ENCODE peak calls at places on chromosome 16, in six cellular contexts. H, N, O, T, X and I are unnamed samples.

GRCh38 chr16:3408561-3409197 is 7.7 kb downstream of the ZNF174 start:
- DNase-seq in N (no peak), O (no peak), H (no peak), X (no peak), T (no peak), I (no peak)

GRCh38 chr16:69726313-69727060 is at the start of gene NQO1:
- DNase-seq in H (peak), X (peak), N (peak), T (peak), O (peak), I (peak)

GRCh38 chr16:86515420-86515779 is 5.1 kb downstream of the FOXF1 start:
- DNase-seq in T (no peak), H (no peak), X (no peak), O (no peak), N (no peak), I (no peak)

GRCh38 chr16:87216824-87217205 is 100.4 kb downstream of the C16orf95 start:
- DNase-seq in X (no peak), H (no peak), T (no peak), N (no peak), O (no peak), I (no peak)

GRCh38 chr16:55264949-55265348 is 59.1 kb upstream of the IRX6 start:
- DNase-seq in N (no peak), O (no peak), H (no peak), T (no peak), X (no peak), I (no peak)

GRCh38 chr16:4241601-4242270 is at the start of gene SRL:
- DNase-seq in T (no peak), X (no peak), N (no peak), H (no peak), O (no peak), I (no peak)

GRCh38 chr16:15643453-15644305 is 725 bp upstream of the MARF1 start:
- DNase-seq in T (no peak), X (peak), H (peak), O (peak), N (no peak), I (peak)

GRCh38 chr16:883340-883739 is 82.8 kb upstream of the GNG13 start:
- DNase-seq in H (no peak), O (no peak), X (no peak), T (no peak), N (no peak), I (no peak)

GRCh38 chr16:13148836-13149235 is 247.4 kb downstream of the SHISA9 start:
- DNase-seq in X (no peak), N (no peak), O (no peak), T (no peak), H (no peak), I (no peak)

GRCh38 chr16:3651461-3652372 is 2.8 kb upstream of the DNASE1 start:
- DNase-seq in X (no peak), H (no peak), O (no peak), N (no peak), T (no peak), I (no peak)

GRCh38 chr16:3027983-3028715 is 4.3 kb downstream of the THOC6 start:
- DNase-seq in O (peak), N (peak), X (peak), T (no peak), H (peak), I (peak)

GRCh38 chr16:81575307-81575706 is 130.7 kb downstream of the CMIP start:
- DNase-seq in H (no peak), N (no peak), X (no peak), O (no peak), T (no peak), I (no peak)

GRCh38 chr16:67593288-67593687 is 31.0 kb downstream of the CTCF start:
- DNase-seq in X (no peak), O (no peak), T (no peak), H (no peak), N (no peak), I (peak)

GRCh38 chr16:66014221-66014620 is 352.3 kb upstream of the CDH5 start:
- DNase-seq in N (no peak), H (no peak), O (no peak), X (no peak), T (no peak), I (no peak)

GRCh38 chr16:12095275-12096161 is 119.0 kb downstream of the SNX29 start:
- DNase-seq in T (no peak), N (peak), X (peak), H (peak), O (peak), I (peak)

GRCh38 chr16:82782715-82783251 is 156.0 kb downstream of the CDH13 start:
- DNase-seq in N (no peak), H (no peak), T (no peak), X (peak), O (peak), I (no peak)

GRCh38 chr16:30068750-30069574 is 3.4 kb downstream of the ALDOA start:
- DNase-seq in H (no peak), T (no peak), O (no peak), N (no peak), X (peak), I (no peak)

GRCh38 chr16:3652373-3653037 is 2.0 kb upstream of the DNASE1 start:
- DNase-seq in H (no peak), N (no peak), X (no peak), T (no peak), O (no peak), I (no peak)

GRCh38 chr16:17555176-17555575 is 84.4 kb upstream of the XYLT1 start:
- DNase-seq in H (peak), O (no peak), X (no peak), N (no peak), T (peak), I (peak)

GRCh38 chr16:22233050-22233405 is 26.9 kb downstream of the EEF2K start:
- DNase-seq in H (no peak), X (no peak), T (no peak), O (no peak), N (no peak), I (no peak)

GRCh38 chr16:22235839-22236745 is 30.0 kb downstream of the EEF2K start:
- DNase-seq in H (peak), X (peak), T (no peak), N (no peak), O (peak), I (no peak)

GRCh38 chr16:22229881-22230280 is 23.8 kb downstream of the EEF2K start:
- DNase-seq in O (no peak), N (no peak), X (no peak), H (no peak), T (no peak), I (no peak)

DNA sequence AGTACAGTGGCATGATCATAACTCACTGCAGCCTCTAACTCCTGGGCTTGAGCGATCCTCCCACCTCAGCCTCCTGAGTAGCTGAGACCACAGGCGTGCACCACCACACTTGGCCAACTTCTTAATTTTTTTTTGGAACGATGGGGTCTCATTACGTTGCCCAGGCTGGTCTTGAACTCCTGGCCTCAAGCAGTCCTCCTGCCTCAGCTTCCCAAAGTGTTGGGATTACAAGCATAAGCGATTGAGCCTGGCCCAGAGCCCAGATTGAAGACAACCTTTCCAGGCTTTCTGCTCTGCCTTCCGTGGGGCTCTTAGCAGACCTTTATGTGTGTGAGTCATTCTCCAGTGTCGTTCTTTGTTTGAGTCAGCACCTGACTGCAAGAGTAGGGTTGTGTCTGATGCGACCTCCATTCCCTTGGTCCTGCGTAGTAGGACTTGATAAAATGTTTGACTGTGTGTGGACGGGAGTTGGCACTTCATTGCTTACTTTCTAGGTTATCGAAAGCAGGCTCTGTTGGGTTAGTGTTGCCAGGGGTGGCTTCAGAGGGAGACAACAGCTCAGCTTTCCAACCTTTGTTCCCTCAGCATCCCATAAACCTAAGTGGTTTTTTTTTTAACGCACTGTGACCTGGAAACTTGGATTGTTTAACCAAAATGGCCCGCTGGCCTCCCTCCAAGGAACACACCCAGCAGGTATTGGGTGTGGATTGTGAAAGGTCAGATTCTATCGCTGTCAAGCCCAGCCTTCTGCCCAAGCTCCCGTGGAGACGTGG is 26.4 kb downstream of the EEF2K start:
- DNase-seq in O (peak), T (no peak), X (peak), N (no peak), H (peak), I (no peak)
- H3K4me3 ChIP-seq in O (no peak), T (no peak), X (no peak), N (no peak), H (no peak), I (no peak)

DNA sequence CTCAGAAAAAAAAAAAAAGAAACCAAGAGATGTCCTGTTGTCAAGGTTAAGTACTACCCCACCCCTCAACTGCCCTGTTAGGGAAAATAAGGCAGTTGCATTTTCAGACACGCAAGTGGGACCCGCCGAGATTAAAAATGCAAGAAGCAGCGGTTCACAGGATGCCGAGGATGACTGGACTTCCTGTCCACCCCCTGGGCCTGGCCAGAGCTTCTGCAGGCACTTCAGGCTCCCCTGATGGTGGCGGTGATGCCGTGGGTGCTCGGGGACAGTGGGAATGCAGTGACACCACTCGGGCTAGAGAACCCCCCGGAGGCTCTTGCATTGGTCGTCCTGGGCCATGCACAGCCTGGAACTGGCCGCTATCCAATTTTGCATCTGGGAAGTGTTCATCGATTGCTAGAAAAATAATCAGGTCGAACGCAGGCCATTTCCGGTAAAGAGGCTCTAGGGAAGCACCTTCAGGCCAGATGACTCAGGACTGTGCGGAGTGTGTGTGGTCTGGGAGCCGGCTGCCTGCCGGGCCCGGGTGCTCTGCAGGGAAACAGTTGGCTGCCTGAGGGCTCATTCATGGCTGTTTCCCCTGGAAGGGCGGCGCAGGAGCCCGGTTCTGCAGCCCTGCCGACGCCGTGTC is 13.4 kb upstream of the CRISPLD2 start:
- DNase-seq in H (peak), T (peak), O (no peak), X (peak), N (peak), I (peak)
- TF ChIP-seq CTCF in H (no peak), T (no peak), O (no peak), X (no peak), N (no peak), I (no peak)

GRCh38 chr16:28985206-28985605 is 354 bp downstream of the LAT start:
- DNase-seq in N (no peak), T (no peak), X (no peak), O (no peak), H (no peak), I (no peak)
- H3K4me3 ChIP-seq in N (peak), T (no peak), X (no peak), O (peak), H (no peak), I (no peak)

GRCh38 chr16:48321307-48322036 is 63.7 kb downstream of the SIAH1 start:
- DNase-seq in T (no peak), N (no peak), O (no peak), X (no peak), H (peak), I (no peak)

GRCh38 chr16:48318630-48319029 is 66.6 kb downstream of the SIAH1 start:
- DNase-seq in T (no peak), O (no peak), X (peak), H (peak), N (no peak), I (peak)

DNA sequence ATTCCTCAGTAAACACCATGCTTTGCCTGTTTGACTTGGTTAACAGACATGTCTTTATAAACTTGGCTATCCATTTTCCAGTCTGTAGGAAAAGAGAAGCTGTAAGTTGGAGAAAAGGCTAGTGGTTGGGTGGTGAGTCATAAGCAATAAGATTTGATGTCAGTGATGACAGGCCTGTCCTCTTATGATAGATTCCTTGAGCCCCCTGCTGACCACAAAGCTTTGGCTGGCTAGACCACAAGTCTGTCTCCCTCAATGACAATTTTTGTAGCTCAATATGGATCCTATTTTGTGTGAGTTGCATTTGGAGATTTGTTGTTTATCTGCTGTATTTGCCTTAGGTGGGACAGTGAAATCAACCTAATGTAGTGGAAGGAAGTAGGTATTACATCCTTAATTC is 67.6 kb downstream of the SIAH1 start:
- DNase-seq in T (no peak), X (peak), H (peak), O (no peak), N (no peak), I (peak)
- TF ChIP-seq CTCF in T (no peak), X (no peak), H (no peak), O (no peak), N (no peak), I (no peak)

GRCh38 chr16:89334461-89334860 is 117.0 kb downstream of the ZNF778 start:
- DNase-seq in H (no peak), O (no peak), X (no peak), T (no peak), N (no peak), I (no peak)
- H3K4me3 ChIP-seq in H (no peak), O (no peak), X (no peak), T (no peak), N (no peak), I (no peak)

GRCh38 chr16:90019543-90020259 is 445 bp upstream of the DBNDD1 start:
- DNase-seq in O (peak), X (peak), H (peak), N (peak), T (no peak), I (peak)
- TF ChIP-seq CTCF in O (no peak), X (peak), H (peak), N (no peak), T (no peak), I (no peak)

GRCh38 chr16:57000271-57001025 is 11.1 kb downstream of the NLRC5 start:
- DNase-seq in X (peak), H (peak), N (peak), T (peak), O (no peak), I (no peak)
- H3K4me3 ChIP-seq in X (no peak), H (no peak), N (no peak), T (no peak), O (no peak), I (no peak)